ENCODE peak calls at places on chromosomes 13 and 19, in ten cellular contexts. O is IMR-90, V is testis, D is heart left ventricle, N is suprapubic skin, L is breast epithelium, Q is Peyer's patch, T is HepG2, E is ovary, R is uterus. G is an unnamed sample.
A peak's percentile ranks its signal among the peaks of the same experiment; 100 is the strongest.

GRCh38 chr13:90414691-90415596 is 932.5 kb upstream of the MIR17HG start:
- DNase-seq in O (peak; percentile 81), V (no peak), D (no peak), N (no peak), L (no peak), Q (no peak), T (no peak), E (no peak), R (no peak), G (no peak)

GRCh38 chr13:106376411-106377112 is 158.9 kb downstream of the EFNB2 start:
- DNase-seq in O (peak; percentile 95), V (peak; percentile 74), D (no peak), N (no peak), L (no peak), Q (no peak), T (no peak), E (no peak), R (peak; percentile 61), G (no peak)

GRCh38 chr19:8221161-8221560 is 12.0 kb downstream of the CERS4 start:
- DNase-seq in O (no peak), V (peak; percentile 89), D (no peak), N (no peak), L (peak; percentile 96), Q (no peak), T (no peak), E (no peak), R (no peak), G (no peak)

GRCh38 chr13:44732503-44733098 is 156.5 kb upstream of the TSC22D1 start:
- DNase-seq in O (no peak), V (no peak), D (no peak), N (no peak), L (no peak), Q (no peak), T (peak; percentile 92), E (no peak), R (no peak), G (no peak)

GRCh38 chr13:100630564-100630963 is 42.0 kb upstream of the GGACT start:
- DNase-seq in O (no peak), V (no peak), D (no peak), N (no peak), L (no peak), Q (no peak), T (peak; percentile 33), E (no peak), R (no peak), G (no peak)

GRCh38 chr19:11027381-11027780 is 61.9 kb upstream of the LDLR start:
- DNase-seq in O (no peak), V (no peak), D (no peak), N (no peak), L (no peak), Q (no peak), T (no peak), E (no peak), R (no peak), G (no peak)

GRCh38 chr19:20664917-20665781 is 3.8 kb upstream of the ZNF626 start:
- DNase-seq in O (no peak), V (peak; percentile 23), D (peak; percentile 37), N (no peak), L (no peak), Q (no peak), T (peak; percentile 22), E (peak; percentile 32), R (peak; percentile 32), G (no peak)

GRCh38 chr19:33621811-33622504 is at the start of gene CHST8:
- DNase-seq in O (no peak), V (peak; percentile 53), D (peak; percentile 51), N (no peak), L (no peak), Q (no peak), T (no peak), E (peak; percentile 36), R (peak; percentile 17), G (no peak)

GRCh38 chr13:97109841-97110492 is 112.2 kb upstream of the MBNL2 start:
- DNase-seq in O (peak; percentile 85), V (peak; percentile 91), D (peak; percentile 90), N (peak; percentile 94), L (peak; percentile 92), Q (peak; percentile 57), T (peak; percentile 68), E (peak; percentile 85), R (peak; percentile 95), G (peak; percentile 77)

GRCh38 chr13:46478641-46479040 is 74.3 kb upstream of the LRCH1 start:
- DNase-seq in O (no peak), V (no peak), D (no peak), N (no peak), L (no peak), Q (no peak), T (no peak), E (no peak), R (no peak), G (no peak)

GRCh38 chr19:861756-862528 is 2.5 kb downstream of the CFD start:
- DNase-seq in O (no peak), V (peak; percentile 68), D (no peak), N (no peak), L (no peak), Q (peak; percentile 44), T (peak; percentile 41), E (no peak), R (no peak), G (no peak)

GRCh38 chr19:35332817-35333216 is 3.8 kb downstream of the CD22 start:
- DNase-seq in O (no peak), V (no peak), D (no peak), N (no peak), L (no peak), Q (peak; percentile 72), T (no peak), E (no peak), R (no peak), G (no peak)

GRCh38 chr19:595326-596262 is 5.9 kb downstream of the HCN2 start:
- DNase-seq in O (no peak), V (no peak), D (no peak), N (no peak), L (no peak), Q (no peak), T (no peak), E (no peak), R (no peak), G (no peak)

GRCh38 chr19:13859361-13859880 is 17.5 kb upstream of the NANOS3 start:
- DNase-seq in O (peak; percentile 58), V (no peak), D (no peak), N (no peak), L (no peak), Q (no peak), T (no peak), E (no peak), R (no peak), G (no peak)

GRCh38 chr19:4368128-4368820 is 24.9 kb downstream of the MPND start:
- DNase-seq in O (peak; percentile 36), V (no peak), D (no peak), N (peak; percentile 79), L (no peak), Q (peak; percentile 29), T (no peak), E (no peak), R (peak; percentile 49), G (no peak)

GRCh38 chr19:4367336-4367723 is 24.0 kb downstream of the MPND start:
- DNase-seq in O (no peak), V (no peak), D (no peak), N (no peak), L (no peak), Q (no peak), T (no peak), E (no peak), R (no peak), G (no peak)

GRCh38 chr19:4366666-4367335 is 23.4 kb downstream of the MPND start:
- DNase-seq in O (no peak), V (no peak), D (no peak), N (peak; percentile 64), L (no peak), Q (no peak), T (no peak), E (no peak), R (no peak), G (no peak)

GRCh38 chr19:4369109-4369887 is 25.9 kb downstream of the MPND start:
- DNase-seq in O (no peak), V (peak; percentile 37), D (peak; percentile 70), N (peak; percentile 82), L (peak; percentile 66), Q (peak; percentile 88), T (no peak), E (no peak), R (peak; percentile 62), G (no peak)

GRCh38 chr19:4367781-4368127 is 24.4 kb downstream of the MPND start:
- DNase-seq in O (no peak), V (no peak), D (no peak), N (peak; percentile 65), L (no peak), Q (no peak), T (no peak), E (no peak), R (no peak), G (no peak)
- TF ChIP-seq CTCF in O (no peak), V (no peak), D (no peak), N (no peak), L (no peak), Q (no peak), T (no peak), E (no peak), R (no peak), G (no peak)

GRCh38 chr19:48950830-48951519 is 3.7 kb upstream of the BAX start:
- DNase-seq in O (no peak), V (no peak), D (no peak), N (no peak), L (no peak), Q (no peak), T (no peak), E (no peak), R (no peak), G (no peak)
- TF ChIP-seq POLR2A in O (no peak), V (no peak), D (no peak), N (no peak), L (no peak), Q (no peak), T (no peak), E (no peak), R (no peak), G (no peak)

DNA sequence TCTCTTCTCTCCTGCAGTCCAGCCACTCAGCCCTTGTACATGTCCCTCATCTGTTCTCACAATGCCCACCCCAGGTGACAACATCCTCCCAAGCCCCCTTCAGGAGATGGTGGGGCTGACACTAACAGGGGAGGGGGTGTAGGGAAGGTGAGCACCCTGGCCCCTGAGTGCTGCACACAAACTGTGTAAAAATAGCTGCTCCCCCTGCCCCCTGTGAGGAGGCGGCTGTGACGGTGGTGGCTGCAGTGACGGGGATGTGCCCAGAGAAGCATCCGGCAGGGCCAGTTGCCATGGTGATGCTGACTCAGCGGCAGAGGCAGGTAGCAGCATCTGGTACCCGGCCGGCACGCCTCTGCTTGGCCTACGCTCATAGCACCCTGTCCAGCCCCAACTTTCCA is 13.0 kb upstream of the JUND start:
- DNase-seq in O (no peak), V (no peak), D (no peak), N (peak; percentile 81), L (no peak), Q (peak; percentile 86), T (no peak), E (peak; percentile 55), R (no peak), G (no peak)
- H3K27me3 ChIP-seq in O (no peaks in the 10 kb centered on the region), V (no peaks in the 10 kb centered on the region), D (no peaks in the 10 kb centered on the region), N (no peaks in the 10 kb centered on the region), L (no peaks in the 10 kb centered on the region), Q (no peaks in the 10 kb centered on the region), T (no peaks in the 10 kb centered on the region), E (no peaks in the 10 kb centered on the region), R (no peaks in the 10 kb centered on the region), G (no peaks in the 10 kb centered on the region)

DNA sequence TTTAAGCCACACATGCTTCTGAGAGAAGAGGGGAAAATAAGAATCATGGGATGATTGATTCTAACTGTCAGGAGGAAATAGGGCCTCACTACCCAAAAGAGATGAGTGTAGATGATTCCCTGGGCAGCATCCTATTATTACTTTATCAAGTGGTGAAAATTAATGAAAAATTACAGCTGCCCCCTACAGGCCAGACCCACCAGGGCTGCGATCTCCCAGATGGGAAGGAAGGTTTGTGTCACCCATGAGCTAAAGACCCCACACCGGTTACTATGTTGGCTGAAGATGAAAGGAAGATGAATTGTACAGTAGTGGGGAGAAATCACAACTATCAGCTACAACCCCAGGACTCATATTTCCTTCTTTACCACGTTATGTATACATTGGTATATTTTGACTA is 49.5 kb downstream of the RFC3 start:
- DNase-seq in O (no peak), V (no peak), D (no peak), N (no peak), L (no peak), Q (no peak), T (no peak), E (no peak), R (no peak), G (no peak)
- TF ChIP-seq CTCF in O (no peak), V (no peak), D (peak; percentile 20), N (no peak), L (no peak), Q (no peak), T (no peak), E (no peak), R (no peak), G (no peak)